ENCODE peak calls at places on chromosomes 13 and 19, in nine cellular contexts. One of them, this sample, is unnamed.
A peak's percentile ranks its signal among the peaks of the same experiment; 100 is the strongest.

GRCh38 chr19:2613507-2614295 is 88.8 kb downstream of the GNG7 start:
- DNase-seq in body of pancreas: no peak
- DNase-seq in fibroblast of lung: peak; percentile 42
- DNase-seq in upper lobe of right lung: peak; percentile 77
- DNase-seq in colonic mucosa: no peak
- DNase-seq in effector memory CD4-positive, alpha-beta T cell: no peak
- DNase-seq in brain microvascular endothelial cell: no peak
- DNase-seq in uterus: no peak
- DNase-seq in breast epithelium: no peak
- DNase-seq in this sample: no peak

GRCh38 chr19:14030997-14031718 is 404 bp upstream of the IL27RA start:
- DNase-seq in body of pancreas: no peak
- DNase-seq in fibroblast of lung: no peak
- DNase-seq in upper lobe of right lung: no peak
- DNase-seq in colonic mucosa: no peak
- DNase-seq in effector memory CD4-positive, alpha-beta T cell: peak; percentile 65
- DNase-seq in brain microvascular endothelial cell: no peak
- DNase-seq in uterus: no peak
- DNase-seq in breast epithelium: no peak
- DNase-seq in this sample: no peak

GRCh38 chr19:872266-872951 is 12.9 kb downstream of the CFD start:
- DNase-seq in body of pancreas: no peak
- DNase-seq in fibroblast of lung: peak; percentile 75
- DNase-seq in upper lobe of right lung: peak; percentile 87
- DNase-seq in colonic mucosa: peak; percentile 92
- DNase-seq in effector memory CD4-positive, alpha-beta T cell: peak; percentile 60
- DNase-seq in brain microvascular endothelial cell: no peak
- DNase-seq in uterus: peak; percentile 52
- DNase-seq in breast epithelium: no peak
- DNase-seq in this sample: no peak

GRCh38 chr19:36245210-36246005 is 30.5 kb downstream of the ZNF146 start:
- DNase-seq in body of pancreas: no peak
- DNase-seq in fibroblast of lung: peak; percentile 28
- DNase-seq in upper lobe of right lung: no peak
- DNase-seq in colonic mucosa: no peak
- DNase-seq in effector memory CD4-positive, alpha-beta T cell: no peak
- DNase-seq in brain microvascular endothelial cell: no peak
- DNase-seq in uterus: no peak
- DNase-seq in breast epithelium: no peak
- DNase-seq in this sample: no peak

GRCh38 chr19:13920940-13921744 is 15.1 kb downstream of the CC2D1A start:
- DNase-seq in body of pancreas: peak; percentile 43
- DNase-seq in fibroblast of lung: peak; percentile 48
- DNase-seq in upper lobe of right lung: no peak
- DNase-seq in colonic mucosa: no peak
- DNase-seq in effector memory CD4-positive, alpha-beta T cell: no peak
- DNase-seq in brain microvascular endothelial cell: peak; percentile 40
- DNase-seq in uterus: no peak
- DNase-seq in breast epithelium: no peak
- DNase-seq in this sample: no peak

GRCh38 chr19:34365463-34366401 is 736 bp downstream of the GPI start:
- DNase-seq in body of pancreas: peak; percentile 49
- DNase-seq in fibroblast of lung: peak; percentile 35
- DNase-seq in upper lobe of right lung: peak; percentile 78
- DNase-seq in colonic mucosa: peak; percentile 74
- DNase-seq in effector memory CD4-positive, alpha-beta T cell: no peak
- DNase-seq in brain microvascular endothelial cell: no peak
- DNase-seq in uterus: peak; percentile 23
- DNase-seq in breast epithelium: no peak
- DNase-seq in this sample: no peak

GRCh38 chr19:51921949-51922348 is 5.3 kb upstream of the ZNF613 start:
- DNase-seq in body of pancreas: no peak
- DNase-seq in fibroblast of lung: no peak
- DNase-seq in upper lobe of right lung: no peak
- DNase-seq in colonic mucosa: no peak
- DNase-seq in effector memory CD4-positive, alpha-beta T cell: no peak
- DNase-seq in brain microvascular endothelial cell: no peak
- DNase-seq in uterus: no peak
- DNase-seq in breast epithelium: no peak
- DNase-seq in this sample: no peak

GRCh38 chr19:6103217-6103644 is 7.1 kb downstream of the RFX2 start:
- DNase-seq in body of pancreas: peak; percentile 85
- DNase-seq in fibroblast of lung: peak; percentile 84
- DNase-seq in upper lobe of right lung: peak; percentile 79
- DNase-seq in colonic mucosa: no peak
- DNase-seq in effector memory CD4-positive, alpha-beta T cell: no peak
- DNase-seq in brain microvascular endothelial cell: peak; percentile 63
- DNase-seq in uterus: peak; percentile 82
- DNase-seq in breast epithelium: peak; percentile 86
- DNase-seq in this sample: peak; percentile 66

GRCh38 chr19:39563408-39563807 is 23.4 kb upstream of the EID2 start:
- DNase-seq in body of pancreas: no peak
- DNase-seq in fibroblast of lung: no peak
- DNase-seq in upper lobe of right lung: no peak
- DNase-seq in colonic mucosa: no peak
- DNase-seq in effector memory CD4-positive, alpha-beta T cell: no peak
- DNase-seq in brain microvascular endothelial cell: peak; percentile 11
- DNase-seq in uterus: no peak
- DNase-seq in breast epithelium: no peak
- DNase-seq in this sample: no peak

GRCh38 chr13:109096101-109096500 is 466.7 kb downstream of the MYO16 start:
- DNase-seq in body of pancreas: no peak
- DNase-seq in fibroblast of lung: no peak
- DNase-seq in upper lobe of right lung: no peak
- DNase-seq in colonic mucosa: no peak
- DNase-seq in effector memory CD4-positive, alpha-beta T cell: no peak
- DNase-seq in brain microvascular endothelial cell: peak; percentile 2
- DNase-seq in uterus: no peak
- DNase-seq in breast epithelium: no peak
- DNase-seq in this sample: no peak

GRCh38 chr19:55206664-55207500 is 2.4 kb downstream of the PTPRH start:
- DNase-seq in body of pancreas: peak; percentile 94
- DNase-seq in fibroblast of lung: peak; percentile 90
- DNase-seq in upper lobe of right lung: peak; percentile 79
- DNase-seq in colonic mucosa: peak; percentile 91
- DNase-seq in effector memory CD4-positive, alpha-beta T cell: no peak
- DNase-seq in brain microvascular endothelial cell: peak; percentile 91
- DNase-seq in uterus: peak; percentile 82
- DNase-seq in breast epithelium: peak; percentile 38
- DNase-seq in this sample: peak; percentile 35

GRCh38 chr13:112143046-112143752 is 76.2 kb downstream of the SOX1 start:
- DNase-seq in body of pancreas: no peak
- DNase-seq in fibroblast of lung: no peak
- DNase-seq in upper lobe of right lung: peak; percentile 47
- DNase-seq in colonic mucosa: no peak
- DNase-seq in effector memory CD4-positive, alpha-beta T cell: no peak
- DNase-seq in brain microvascular endothelial cell: no peak
- DNase-seq in uterus: no peak
- DNase-seq in breast epithelium: no peak
- DNase-seq in this sample: no peak

GRCh38 chr13:75760182-75760981 is 124.3 kb downstream of the LMO7 start:
- DNase-seq in body of pancreas: peak; percentile 89
- DNase-seq in fibroblast of lung: peak; percentile 35
- DNase-seq in upper lobe of right lung: no peak
- DNase-seq in colonic mucosa: peak; percentile 81
- DNase-seq in effector memory CD4-positive, alpha-beta T cell: no peak
- DNase-seq in brain microvascular endothelial cell: no peak
- DNase-seq in uterus: no peak
- DNase-seq in breast epithelium: no peak
- DNase-seq in this sample: no peak
- H3K27ac ChIP-seq in body of pancreas: peak overlapping the region; percentile 74
- H3K27ac ChIP-seq in fibroblast of lung: peak overlapping the region; percentile 6
- H3K27ac ChIP-seq in upper lobe of right lung: peak overlapping the region; percentile 90
- H3K27ac ChIP-seq in colonic mucosa: peak overlapping the region; percentile 80
- H3K27ac ChIP-seq in effector memory CD4-positive, alpha-beta T cell: peak overlapping the region; percentile 12
- H3K27ac ChIP-seq in brain microvascular endothelial cell: no peak overlapping the region
- H3K27ac ChIP-seq in uterus: no peak overlapping the region
- H3K27ac ChIP-seq in breast epithelium: no peak overlapping the region
- H3K27ac ChIP-seq in this sample: peak overlapping the region; percentile 77

GRCh38 chr13:114185182-114185971 is 6.3 kb downstream of the CFAP97D2 start:
- DNase-seq in body of pancreas: no peak
- DNase-seq in fibroblast of lung: no peak
- DNase-seq in upper lobe of right lung: no peak
- DNase-seq in colonic mucosa: no peak
- DNase-seq in effector memory CD4-positive, alpha-beta T cell: no peak
- DNase-seq in brain microvascular endothelial cell: no peak
- DNase-seq in uterus: no peak
- DNase-seq in breast epithelium: no peak
- DNase-seq in this sample: no peak
- H3K27me3 ChIP-seq in body of pancreas: no peaks in the 10 kb centered on the region
- H3K27me3 ChIP-seq in fibroblast of lung: peaks cover 9% of the 10 kb centered on the region
- H3K27me3 ChIP-seq in upper lobe of right lung: no peaks in the 10 kb centered on the region
- H3K27me3 ChIP-seq in colonic mucosa: no peaks in the 10 kb centered on the region
- H3K27me3 ChIP-seq in effector memory CD4-positive, alpha-beta T cell: no peaks in the 10 kb centered on the region
- H3K27me3 ChIP-seq in brain microvascular endothelial cell: no peaks in the 10 kb centered on the region
- H3K27me3 ChIP-seq in uterus: no peaks in the 10 kb centered on the region
- H3K27me3 ChIP-seq in breast epithelium: no peaks in the 10 kb centered on the region
- H3K27me3 ChIP-seq in this sample: no peaks in the 10 kb centered on the region

GRCh38 chr19:42131149-42132029 is 857 bp downstream of the POU2F2 start:
- DNase-seq in body of pancreas: no peak
- DNase-seq in fibroblast of lung: no peak
- DNase-seq in upper lobe of right lung: no peak
- DNase-seq in colonic mucosa: no peak
- DNase-seq in effector memory CD4-positive, alpha-beta T cell: no peak
- DNase-seq in brain microvascular endothelial cell: no peak
- DNase-seq in uterus: no peak
- DNase-seq in breast epithelium: no peak
- DNase-seq in this sample: no peak

GRCh38 chr19:42134671-42135070 is 2.4 kb upstream of the POU2F2 start:
- DNase-seq in body of pancreas: no peak
- DNase-seq in fibroblast of lung: no peak
- DNase-seq in upper lobe of right lung: no peak
- DNase-seq in colonic mucosa: no peak
- DNase-seq in effector memory CD4-positive, alpha-beta T cell: no peak
- DNase-seq in brain microvascular endothelial cell: no peak
- DNase-seq in uterus: no peak
- DNase-seq in breast epithelium: no peak
- DNase-seq in this sample: no peak

GRCh38 chr19:42132030-42132628 is at the start of gene POU2F2:
- DNase-seq in body of pancreas: peak; percentile 49
- DNase-seq in fibroblast of lung: no peak
- DNase-seq in upper lobe of right lung: peak; percentile 71
- DNase-seq in colonic mucosa: peak; percentile 55
- DNase-seq in effector memory CD4-positive, alpha-beta T cell: peak; percentile 88
- DNase-seq in brain microvascular endothelial cell: no peak
- DNase-seq in uterus: no peak
- DNase-seq in breast epithelium: peak; percentile 20
- DNase-seq in this sample: peak; percentile 40

GRCh38 chr19:42130254-42130573 is 2.0 kb downstream of the POU2F2 start:
- DNase-seq in body of pancreas: no peak
- DNase-seq in fibroblast of lung: no peak
- DNase-seq in upper lobe of right lung: no peak
- DNase-seq in colonic mucosa: no peak
- DNase-seq in effector memory CD4-positive, alpha-beta T cell: no peak
- DNase-seq in brain microvascular endothelial cell: no peak
- DNase-seq in uterus: no peak
- DNase-seq in breast epithelium: no peak
- DNase-seq in this sample: no peak

GRCh38 chr19:42132851-42133528 is 744 bp upstream of the POU2F2 start:
- DNase-seq in body of pancreas: peak; percentile 77
- DNase-seq in fibroblast of lung: no peak
- DNase-seq in upper lobe of right lung: peak; percentile 84
- DNase-seq in colonic mucosa: peak; percentile 69
- DNase-seq in effector memory CD4-positive, alpha-beta T cell: peak; percentile 76
- DNase-seq in brain microvascular endothelial cell: no peak
- DNase-seq in uterus: peak; percentile 31
- DNase-seq in breast epithelium: peak; percentile 26
- DNase-seq in this sample: peak; percentile 71
- H3K4me3 ChIP-seq in body of pancreas: no peak overlapping the region
- H3K4me3 ChIP-seq in fibroblast of lung: peak overlapping the region; percentile 4
- H3K4me3 ChIP-seq in upper lobe of right lung: peak overlapping the region; percentile 34
- H3K4me3 ChIP-seq in colonic mucosa: peak overlapping the region; percentile 28
- H3K4me3 ChIP-seq in effector memory CD4-positive, alpha-beta T cell: peak overlapping the region; percentile 69
- H3K4me3 ChIP-seq in brain microvascular endothelial cell: peak overlapping the region; percentile 53
- H3K4me3 ChIP-seq in uterus: no peak overlapping the region
- H3K4me3 ChIP-seq in breast epithelium: peak overlapping the region; percentile 19
- H3K4me3 ChIP-seq in this sample: peak overlapping the region; percentile 14

DNA sequence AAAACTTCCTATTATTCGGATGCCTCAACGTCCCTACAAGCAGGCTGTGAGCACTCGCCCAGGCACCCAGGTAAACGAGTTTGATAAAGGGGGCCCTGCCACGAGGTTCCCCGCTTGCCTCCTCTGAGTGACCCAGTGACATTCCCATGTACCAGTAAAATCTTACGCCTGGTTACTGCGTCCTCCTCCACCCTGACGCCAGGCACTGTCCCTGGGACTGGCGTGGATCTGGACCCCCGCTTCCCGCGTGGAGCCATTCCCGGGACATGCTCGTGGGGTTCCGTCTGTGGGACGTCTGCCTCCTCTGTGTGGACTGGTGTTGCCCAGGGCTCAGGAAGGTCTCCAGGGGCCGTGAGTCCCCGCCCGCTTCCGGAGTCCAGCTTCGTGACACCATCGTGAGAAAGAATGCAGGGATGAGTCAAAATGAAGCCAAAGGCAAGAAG is 407 bp upstream of the ZNF550 start:
- DNase-seq in body of pancreas: no peak
- DNase-seq in fibroblast of lung: peak; percentile 72
- DNase-seq in upper lobe of right lung: no peak
- DNase-seq in colonic mucosa: no peak
- DNase-seq in effector memory CD4-positive, alpha-beta T cell: no peak
- DNase-seq in brain microvascular endothelial cell: peak; percentile 71
- DNase-seq in uterus: peak; percentile 13
- DNase-seq in breast epithelium: peak; percentile 17
- DNase-seq in this sample: no peak
- H3K27ac ChIP-seq in body of pancreas: peak overlapping the region; percentile 58
- H3K27ac ChIP-seq in fibroblast of lung: peak overlapping the region; percentile 70
- H3K27ac ChIP-seq in upper lobe of right lung: peak overlapping the region; percentile 51
- H3K27ac ChIP-seq in colonic mucosa: no peak overlapping the region
- H3K27ac ChIP-seq in effector memory CD4-positive, alpha-beta T cell: no peak overlapping the region
- H3K27ac ChIP-seq in brain microvascular endothelial cell: peak overlapping the region; percentile 76
- H3K27ac ChIP-seq in uterus: peak overlapping the region; percentile 53
- H3K27ac ChIP-seq in breast epithelium: peak overlapping the region; percentile 85
- H3K27ac ChIP-seq in this sample: no peak overlapping the region

GRCh38 chr19:46716013-46716671 is 772 bp downstream of the PRKD2 start:
- DNase-seq in body of pancreas: no peak
- DNase-seq in fibroblast of lung: no peak
- DNase-seq in upper lobe of right lung: no peak
- DNase-seq in colonic mucosa: peak; percentile 44
- DNase-seq in effector memory CD4-positive, alpha-beta T cell: no peak
- DNase-seq in brain microvascular endothelial cell: no peak
- DNase-seq in uterus: no peak
- DNase-seq in breast epithelium: no peak
- DNase-seq in this sample: no peak
- H3K27me3 ChIP-seq in body of pancreas: no peaks in the 10 kb centered on the region
- H3K27me3 ChIP-seq in fibroblast of lung: no peaks in the 10 kb centered on the region
- H3K27me3 ChIP-seq in upper lobe of right lung: no peaks in the 10 kb centered on the region
- H3K27me3 ChIP-seq in colonic mucosa: no peaks in the 10 kb centered on the region
- H3K27me3 ChIP-seq in effector memory CD4-positive, alpha-beta T cell: no peaks in the 10 kb centered on the region
- H3K27me3 ChIP-seq in brain microvascular endothelial cell: no peaks in the 10 kb centered on the region
- H3K27me3 ChIP-seq in uterus: no peaks in the 10 kb centered on the region
- H3K27me3 ChIP-seq in breast epithelium: no peaks in the 10 kb centered on the region
- H3K27me3 ChIP-seq in this sample: no peaks in the 10 kb centered on the region